ENCODE peak calls at places on chromosome X, in six cellular contexts. J is MCF 10A; P is activated T-helper 1 cell treated with anti-CD3 and anti-CD28 coated beads, Interleukin-2, amount 50 U/mL, for 16 hours; X is NT2/D1; V is fibroblast of the conjunctiva; Q is activated CD8-positive, alpha-beta memory T cell treated with anti-CD3 and anti-CD28 coated beads, Interleukin-2, amount 50 U/mL, for 4 hours. I is an unnamed sample.

GRCh38 chrX:100731441-100732281 is at the start of gene SYTL4:
- DNase-seq in Q (no peak), V (no peak), J (peak), P (no peak), X (no peak), I (no peak)

GRCh38 chrX:98962996-98963395 is 1447.1 kb downstream of the PCDH19 start:
- DNase-seq in J (no peak), P (no peak), V (no peak), Q (no peak), X (peak), I (no peak)

GRCh38 chrX:17459008-17459407 is 84.0 kb downstream of the NHS start:
- DNase-seq in X (no peak), J (peak), V (peak), P (no peak), Q (no peak), I (peak)

GRCh38 chrX:9343971-9344370 is 120.9 kb upstream of the TBL1X start:
- DNase-seq in X (no peak), V (no peak), P (no peak), J (no peak), Q (no peak), I (no peak)

GRCh38 chrX:153827016-153827415 is 3.3 kb downstream of the PDZD4 start:
- DNase-seq in V (no peak), J (no peak), Q (no peak), X (no peak), P (no peak), I (no peak)

GRCh38 chrX:77945910-77946309 is 23.5 kb downstream of the PGAM4 start:
- DNase-seq in P (no peak), Q (no peak), V (no peak), X (no peak), J (no peak), I (no peak)

GRCh38 chrX:39484669-39485068 is 613.1 kb downstream of the BCOR start:
- DNase-seq in V (no peak), P (no peak), J (no peak), Q (no peak), X (no peak), I (no peak)

GRCh38 chrX:2458309-2458708 is 42.5 kb downstream of the DHRSX start:
- DNase-seq in V (no peak), X (no peak), P (no peak), J (no peak), Q (no peak), I (no peak)

GRCh38 chrX:85326234-85327059 is 53.0 kb downstream of the POF1B start:
- DNase-seq in P (no peak), X (no peak), V (no peak), J (no peak), Q (no peak), I (no peak)

GRCh38 chrX:48919947-48920712 is 1.3 kb upstream of the PIM2 start:
- DNase-seq in J (no peak), X (no peak), Q (no peak), P (no peak), V (no peak), I (no peak)